ENCODE peak calls at places on chromosomes 12 and 14, in six cellular contexts. M, P, T, C, E and B are unnamed samples.

GRCh38 chr12:70443274-70443673 is 77.2 kb downstream of the KCNMB4 start:
- DNase-seq in M (no peak), P (no peak), T (no peak), C (no peak), E (no peak), B (no peak)

GRCh38 chr14:35242599-35243311 is 49.4 kb upstream of the PSMA6 start:
- DNase-seq in M (no peak), P (no peak), T (no peak), C (no peak), E (no peak), B (no peak)

GRCh38 chr12:67477682-67478265 is 170.8 kb upstream of the DYRK2 start:
- DNase-seq in M (no peak), P (no peak), T (no peak), C (no peak), E (no peak), B (no peak)

GRCh38 chr12:123150273-123150803 is 552 bp downstream of the PITPNM2 start:
- DNase-seq in M (peak; percentile 67), P (no peak), T (peak; percentile 69), C (peak; percentile 80), E (no peak), B (peak; percentile 66)

GRCh38 chr14:104223101-104223809 is 84.9 kb downstream of the KIF26A start:
- DNase-seq in M (peak; percentile 93), P (no peak), T (peak; percentile 46), C (peak; percentile 67), E (no peak), B (peak; percentile 43)

GRCh38 chr12:9073077-9073476 is 42.6 kb downstream of the A2M start:
- DNase-seq in M (no peak), P (no peak), T (no peak), C (no peak), E (no peak), B (no peak)

GRCh38 chr14:52640137-52640536 is 55.2 kb downstream of the ERO1A start:
- DNase-seq in M (no peak), P (no peak), T (no peak), C (no peak), E (no peak), B (no peak)

GRCh38 chr12:62332598-62332997 is 72.4 kb downstream of the USP15 start:
- DNase-seq in M (no peak), P (no peak), T (no peak), C (no peak), E (no peak), B (no peak)

GRCh38 chr12:119288559-119288958 is 46.0 kb upstream of the CCDC60 start:
- DNase-seq in M (no peak), P (no peak), T (no peak), C (no peak), E (no peak), B (no peak)

GRCh38 chr12:120720234-120720968 is 5.2 kb upstream of the ACADS start:
- DNase-seq in M (peak; percentile 73), P (no peak), T (peak; percentile 61), C (peak; percentile 33), E (no peak), B (no peak)

GRCh38 chr12:115667116-115667515 is 610.4 kb downstream of the MED13L start:
- DNase-seq in M (no peak), P (no peak), T (no peak), C (no peak), E (no peak), B (no peak)

GRCh38 chr14:73237786-73238261 is 518 bp downstream of the PAPLN start:
- DNase-seq in M (no peak), P (no peak), T (no peak), C (peak; percentile 76), E (no peak), B (no peak)

GRCh38 chr12:25469861-25470260 is 83.2 kb downstream of the LMNTD1 start:
- DNase-seq in M (no peak), P (no peak), T (no peak), C (no peak), E (no peak), B (no peak)

GRCh38 chr12:14284189-14284722 is 81.2 kb upstream of the ATF7IP start:
- DNase-seq in M (peak; percentile 33), P (peak; percentile 71), T (no peak), C (no peak), E (no peak), B (no peak)

GRCh38 chr12:29591140-29592020 is 93.9 kb upstream of the OVCH1 start:
- DNase-seq in M (no peak), P (no peak), T (peak; percentile 56), C (no peak), E (no peak), B (peak; percentile 75)

GRCh38 chr12:51389302-51389999 is 1.8 kb downstream of the GALNT6 start:
- DNase-seq in M (no peak), P (no peak), T (no peak), C (no peak), E (no peak), B (no peak)

GRCh38 chr14:64298773-64299172 is 4.6 kb upstream of the ESR2 start:
- DNase-seq in M (no peak), P (peak; percentile 25), T (no peak), C (no peak), E (no peak), B (no peak)

GRCh38 chr14:75566321-75566720 is 12.1 kb upstream of the FLVCR2 start:
- DNase-seq in M (no peak), P (no peak), T (no peak), C (no peak), E (no peak), B (no peak)

GRCh38 chr14:44379292-44379977 is 127.6 kb downstream of the FSCB start:
- DNase-seq in M (no peak), P (no peak), T (no peak), C (no peak), E (no peak), B (no peak)

GRCh38 chr12:55718650-55719275 is 1.4 kb upstream of the RDH5 start:
- DNase-seq in M (no peak), P (no peak), T (peak; percentile 51), C (peak; percentile 47), E (no peak), B (no peak)

GRCh38 chr14:85416771-85417170 is 113.2 kb upstream of the FLRT2 start:
- DNase-seq in M (no peak), P (no peak), T (no peak), C (no peak), E (no peak), B (no peak)

GRCh38 chr14:81004575-81004974 is 49.2 kb downstream of the TSHR start:
- DNase-seq in M (no peak), P (no peak), T (no peak), C (no peak), E (no peak), B (no peak)

GRCh38 chr12:54143233-54143986 is 45.4 kb downstream of the SMUG1 start:
- DNase-seq in M (no peak), P (no peak), T (no peak), C (no peak), E (no peak), B (no peak)

GRCh38 chr12:123813349-123813748 is 51.2 kb downstream of the DNAH10 start:
- DNase-seq in M (no peak), P (no peak), T (no peak), C (no peak), E (no peak), B (no peak)

GRCh38 chr12:75587340-75588106 is 76.1 kb upstream of the KRR1 start:
- DNase-seq in M (no peak), P (no peak), T (no peak), C (no peak), E (no peak), B (no peak)

GRCh38 chr12:10293570-10294227 is 14.0 kb upstream of the KLRD1 start:
- DNase-seq in M (no peak), P (peak; percentile 8), T (no peak), C (no peak), E (peak; percentile 20), B (no peak)

GRCh38 chr12:125187780-125188741 is 122.8 kb downstream of the AACS start:
- DNase-seq in M (no peak), P (no peak), T (no peak), C (no peak), E (no peak), B (no peak)

GRCh38 chr12:131217024-131217586 is 263.4 kb downstream of the ADGRD1 start:
- DNase-seq in M (no peak), P (no peak), T (no peak), C (peak; percentile 38), E (no peak), B (no peak)

GRCh38 chr14:84976805-84977204 is 553.1 kb upstream of the FLRT2 start:
- DNase-seq in M (no peak), P (no peak), T (no peak), C (no peak), E (no peak), B (no peak)

GRCh38 chr12:133080619-133081407 is at the start of gene ZNF140:
- DNase-seq in M (peak; percentile 97), P (peak; percentile 98), T (peak; percentile 98), C (peak; percentile 99), E (peak; percentile 94), B (peak; percentile 97)

GRCh38 chr12:133080051-133080618 is 588 bp upstream of the ZNF140 start:
- DNase-seq in M (peak; percentile 99), P (peak; percentile 99), T (peak; percentile 99), C (peak; percentile 98), E (peak; percentile 93), B (peak; percentile 98)

GRCh38 chr12:133081408-133081806 is 684 bp downstream of the ZNF140 start:
- DNase-seq in M (peak; percentile 16), P (peak; percentile 23), T (no peak), C (peak; percentile 73), E (no peak), B (no peak)

DNA sequence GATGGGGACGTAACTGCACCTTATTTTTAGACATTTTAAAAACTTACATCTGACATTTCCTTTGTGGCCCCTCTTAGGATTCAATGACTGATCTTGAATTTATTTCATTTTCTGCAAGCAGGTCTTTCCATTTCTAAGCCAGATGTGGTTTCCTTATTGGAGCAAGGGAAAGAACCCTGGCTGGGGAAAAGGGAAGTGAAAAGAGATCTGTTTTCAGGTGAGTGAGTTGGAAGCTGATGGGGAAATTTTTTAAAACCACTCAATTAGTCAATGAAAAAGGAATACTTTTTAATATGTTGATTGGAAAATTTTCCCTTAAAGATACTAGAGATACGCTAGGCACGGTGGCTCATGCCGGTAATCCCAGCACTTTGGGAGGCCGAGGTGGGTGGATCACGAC is 2.6 kb downstream of the ZNF140 start:
- DNase-seq in M (no peak), P (no peak), T (no peak), C (no peak), E (no peak), B (no peak)
- H3K9me3 ChIP-seq in M (peaks cover 15% of the 10 kb centered on the region), P (peaks cover 68% of the 10 kb centered on the region), T (peaks cover 82% of the 10 kb centered on the region), C (peaks cover 81% of the 10 kb centered on the region), E (peaks cover 56% of the 10 kb centered on the region), B (peaks cover 13% of the 10 kb centered on the region)

GRCh38 chr14:20019257-20019865 is at the start of gene OR4K14:
- DNase-seq in M (no peak), P (no peak), T (no peak), C (no peak), E (no peak), B (no peak)
- H3K9me3 ChIP-seq in M (no peaks in the 10 kb centered on the region), P (no peaks in the 10 kb centered on the region), T (no peaks in the 10 kb centered on the region), C (no peaks in the 10 kb centered on the region), E (no peaks in the 10 kb centered on the region), B (no peaks in the 10 kb centered on the region)

GRCh38 chr12:132921685-132922084 is 34.3 kb upstream of the CHFR start:
- DNase-seq in M (no peak), P (no peak), T (no peak), C (no peak), E (no peak), B (no peak)
- H3K9me3 ChIP-seq in M (peaks cover 26% of the 10 kb centered on the region), P (peaks cover 58% of the 10 kb centered on the region), T (peaks cover 98% of the 10 kb centered on the region), C (peaks cover 100% of the 10 kb centered on the region), E (peaks cover 71% of the 10 kb centered on the region), B (peaks cover 8% of the 10 kb centered on the region)

GRCh38 chr12:34604227-34604626 is 581.9 kb downstream of the ALG10 start:
- DNase-seq in M (no peak), P (no peak), T (no peak), C (peak; percentile 50), E (no peak), B (no peak)
- H3K9me3 ChIP-seq in M (no peaks in the 10 kb centered on the region), P (no peaks in the 10 kb centered on the region), T (no peaks in the 10 kb centered on the region), C (peaks cover 90% of the 10 kb centered on the region), E (no peaks in the 10 kb centered on the region), B (no peaks in the 10 kb centered on the region)